ENCODE peak calls at places on chromosomes 13 and 19, in seven cellular contexts. T, G, U, Z, B, D and F are unnamed samples.

GRCh38 chr13:51519839-51520238 is 64.4 kb upstream of the WDFY2 start:
- DNase-seq in T (no peak), G (no peak), U (no peak), Z (no peak), B (no peak), D (no peak), F (no peak)

GRCh38 chr19:2503521-2504109 is 27.7 kb downstream of the GADD45B start:
- DNase-seq in T (no peak), G (peak; percentile 88), U (no peak), Z (peak; percentile 75), B (peak; percentile 48), D (peak; percentile 92), F (no peak)

GRCh38 chr19:1396019-1396767 is 5.1 kb downstream of the GAMT start:
- DNase-seq in T (no peak), G (no peak), U (peak; percentile 80), Z (no peak), B (no peak), D (no peak), F (no peak)

GRCh38 chr13:78787189-78787588 is 128.2 kb upstream of the OBI1 start:
- DNase-seq in T (no peak), G (no peak), U (peak; percentile 45), Z (no peak), B (no peak), D (peak; percentile 1), F (no peak)

GRCh38 chr13:25180795-25181537 is 8.9 kb upstream of the AMER2 start:
- DNase-seq in T (no peak), G (no peak), U (no peak), Z (no peak), B (no peak), D (no peak), F (no peak)

GRCh38 chr19:4267101-4267900 is 11.8 kb upstream of the SHD start:
- DNase-seq in T (peak; percentile 62), G (peak; percentile 81), U (peak; percentile 84), Z (peak; percentile 10), B (peak; percentile 70), D (peak; percentile 79), F (peak; percentile 65)

GRCh38 chr13:42728507-42729180 is 52.7 kb upstream of the FAM216B start:
- DNase-seq in T (no peak), G (no peak), U (no peak), Z (peak; percentile 29), B (no peak), D (no peak), F (no peak)

GRCh38 chr13:39370554-39370953 is 232.4 kb downstream of the LHFPL6 start:
- DNase-seq in T (no peak), G (peak; percentile 10), U (peak; percentile 60), Z (no peak), B (no peak), D (no peak), F (no peak)

GRCh38 chr19:42277821-42278809 is 9.1 kb downstream of the CIC start:
- DNase-seq in T (peak; percentile 17), G (peak; percentile 47), U (peak; percentile 69), Z (no peak), B (no peak), D (no peak), F (no peak)

GRCh38 chr19:47376589-47377144 is 27.6 kb downstream of the DHX34 start:
- DNase-seq in T (no peak), G (no peak), U (no peak), Z (no peak), B (no peak), D (no peak), F (no peak)

GRCh38 chr19:8631425-8631819 is 989 bp downstream of the NFILZ start:
- DNase-seq in T (peak; percentile 65), G (peak; percentile 57), U (peak; percentile 64), Z (peak; percentile 83), B (no peak), D (no peak), F (no peak)

GRCh38 chr19:42313096-42313839 is at the start of gene TMEM145:
- DNase-seq in T (peak; percentile 58), G (peak; percentile 80), U (peak; percentile 78), Z (no peak), B (no peak), D (peak; percentile 42), F (no peak)

GRCh38 chr19:40744554-40745401 is 5.5 kb downstream of the ACTMAP start:
- DNase-seq in T (no peak), G (peak; percentile 49), U (no peak), Z (no peak), B (peak; percentile 63), D (peak; percentile 37), F (no peak)

GRCh38 chr19:32361574-32362317 is 16.3 kb downstream of the ZNF507 start:
- DNase-seq in T (no peak), G (no peak), U (no peak), Z (no peak), B (no peak), D (no peak), F (no peak)

GRCh38 chr19:2888739-2889224 is 11.9 kb upstream of the ZNF57 start:
- DNase-seq in T (peak; percentile 23), G (no peak), U (peak; percentile 72), Z (no peak), B (peak; percentile 53), D (peak; percentile 50), F (peak; percentile 98)

GRCh38 chr19:11152318-11153062 is 3.1 kb downstream of the SPC24 start:
- DNase-seq in T (peak; percentile 71), G (no peak), U (peak; percentile 82), Z (no peak), B (no peak), D (no peak), F (no peak)

GRCh38 chr19:47518139-47518538 is 3.3 kb upstream of the NAPA start:
- DNase-seq in T (no peak), G (no peak), U (no peak), Z (no peak), B (no peak), D (peak; percentile 44), F (peak; percentile 99)

GRCh38 chr13:25691654-25692053 is 319.9 kb downstream of the ATP8A2 start:
- DNase-seq in T (no peak), G (no peak), U (no peak), Z (no peak), B (no peak), D (no peak), F (no peak)

GRCh38 chr19:49425922-49426592 is 869 bp downstream of the GFY start:
- DNase-seq in T (no peak), G (no peak), U (peak; percentile 52), Z (no peak), B (no peak), D (no peak), F (no peak)

GRCh38 chr19:6887326-6887725 is at the start of gene ADGRE1:
- DNase-seq in T (no peak), G (no peak), U (peak; percentile 50), Z (no peak), B (peak; percentile 51), D (peak; percentile 20), F (no peak)

GRCh38 chr19:55116232-55117062 is 990 bp downstream of the PPP1R12C start:
- DNase-seq in T (peak; percentile 50), G (peak; percentile 81), U (peak; percentile 87), Z (peak; percentile 56), B (peak; percentile 76), D (peak; percentile 73), F (no peak)

GRCh38 chr13:40379186-40379585 is 287.3 kb downstream of the FOXO1 start:
- DNase-seq in T (no peak), G (no peak), U (no peak), Z (no peak), B (no peak), D (no peak), F (no peak)

GRCh38 chr19:35557539-35558399 is 5.7 kb downstream of the ATP4A start:
- DNase-seq in T (peak; percentile 72), G (peak; percentile 78), U (peak; percentile 86), Z (peak; percentile 51), B (peak; percentile 79), D (peak; percentile 57), F (no peak)

GRCh38 chr13:99033814-99034213 is 56.0 kb upstream of the DOCK9 start:
- DNase-seq in T (no peak), G (peak; percentile 47), U (no peak), Z (no peak), B (no peak), D (peak; percentile 33), F (no peak)

GRCh38 chr13:105991622-105992254 is 543.7 kb downstream of the EFNB2 start:
- DNase-seq in T (peak; percentile 91), G (no peak), U (peak; percentile 28), Z (peak; percentile 81), B (no peak), D (no peak), F (no peak)

DNA sequence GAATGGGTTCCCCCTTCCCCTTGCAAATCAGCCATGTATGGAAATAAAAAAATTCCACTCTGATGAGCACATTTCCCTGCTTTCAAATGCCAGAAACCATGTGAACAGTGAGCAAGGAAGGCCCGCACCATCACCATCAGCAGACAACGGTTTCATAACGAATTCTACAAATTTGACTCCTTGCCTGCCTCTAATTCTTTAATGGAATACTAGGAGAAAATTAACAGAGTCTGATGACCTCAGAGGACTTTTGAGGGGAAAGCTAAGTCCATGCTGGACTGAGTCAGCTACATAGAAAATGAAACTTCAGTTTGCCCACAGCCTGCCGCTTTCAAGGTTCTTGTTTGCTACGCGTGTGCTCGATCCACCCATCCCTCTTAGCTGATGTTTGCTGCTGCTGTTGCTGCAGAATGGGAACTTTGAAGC is 46.7 kb upstream of the KL start:
- DNase-seq in T (no peak), G (peak; percentile 19), U (no peak), Z (peak; percentile 45), B (no peak), D (no peak), F (no peak)
- H3K4me3 ChIP-seq in T (no peak overlapping the region), G (no peak overlapping the region), U (peak overlapping the region; percentile 49), Z (no peak overlapping the region), B (peak overlapping the region; percentile 32), D (no peak overlapping the region), F (no peak overlapping the region)

DNA sequence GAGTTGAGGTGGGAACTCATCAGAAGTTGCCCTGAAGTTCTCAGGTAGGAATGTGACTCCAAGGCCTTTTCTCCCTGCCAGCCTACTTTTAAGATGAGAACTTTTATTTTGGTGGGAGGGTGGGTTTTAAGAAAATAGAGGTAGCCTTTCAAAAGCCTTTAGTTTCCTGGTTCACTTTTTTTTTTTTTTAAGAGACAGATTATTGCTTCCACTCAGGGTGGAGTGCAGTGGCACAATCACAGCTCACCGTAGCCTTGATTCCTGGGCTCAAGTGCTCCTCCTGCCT is 3.0 kb downstream of the C19orf67 start:
- DNase-seq in T (no peak), G (no peak), U (no peak), Z (no peak), B (no peak), D (no peak), F (no peak)
- H3K4me3 ChIP-seq in T (peak overlapping the region; percentile 64), G (no peak overlapping the region), U (no peak overlapping the region), Z (no peak overlapping the region), B (no peak overlapping the region), D (no peak overlapping the region), F (no peak overlapping the region)

GRCh38 chr19:15911599-15912237 is 13.8 kb upstream of the CYP4F2 start:
- DNase-seq in T (no peak), G (no peak), U (no peak), Z (no peak), B (no peak), D (no peak), F (no peak)
- H3K4me3 ChIP-seq in T (no peak overlapping the region), G (no peak overlapping the region), U (no peak overlapping the region), Z (no peak overlapping the region), B (no peak overlapping the region), D (no peak overlapping the region), F (no peak overlapping the region)

DNA sequence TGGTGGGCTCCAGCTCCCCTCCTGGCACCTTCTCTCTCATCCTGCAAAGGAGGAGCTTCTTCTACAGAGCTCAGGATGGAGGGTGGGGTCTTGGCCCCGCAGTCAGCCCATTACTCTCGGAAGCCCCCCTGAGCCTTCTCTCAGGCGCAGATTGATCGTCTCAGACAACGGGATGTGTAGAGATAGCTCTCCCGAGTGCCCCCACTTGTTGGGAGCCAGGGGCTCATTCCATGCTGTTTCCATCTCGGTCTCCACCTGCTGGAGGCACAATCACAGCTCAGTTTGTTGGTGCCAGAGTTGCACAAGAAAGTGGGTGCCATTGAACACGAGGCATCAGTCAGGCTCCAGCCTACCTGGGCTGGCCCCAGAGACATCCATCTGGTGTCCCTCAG is 3.6 kb upstream of the ZNF135 start:
- DNase-seq in T (no peak), G (no peak), U (no peak), Z (no peak), B (no peak), D (no peak), F (no peak)
- H3K4me3 ChIP-seq in T (no peak overlapping the region), G (no peak overlapping the region), U (peak overlapping the region; percentile 51), Z (no peak overlapping the region), B (peak overlapping the region; percentile 36), D (no peak overlapping the region), F (no peak overlapping the region)